ENCODE peak calls at places on chromosomes 7 and 10, in four cellular contexts. A is C1 segment of cervical spinal cord; N is NCI-H69; K is stimulated activated CD8-positive, alpha-beta memory T cell treated with anti-CD3 and anti-CD28 coated beads, Interleukin-4, amount 100 ng/mL, for 48 hours. P is an unnamed sample.

GRCh38 chr10:13505040-13505680 is 23.7 kb downstream of the BEND7 start:
- DNase-seq in A (no peak), N (no peak), K (no peak), P (no peak)

GRCh38 chr10:7193369-7193768 is 217.5 kb downstream of the SFMBT2 start:
- DNase-seq in A (no peak), N (no peak), K (peak; percentile 52), P (no peak)

GRCh38 chr10:44971935-44972792 is 6.4 kb downstream of the DEPP1 start:
- DNase-seq in A (no peak), N (no peak), K (no peak), P (no peak)

GRCh38 chr10:22894714-22895113 is 33.1 kb upstream of the ARMC3 start:
- DNase-seq in A (no peak), N (peak; percentile 68), K (no peak), P (no peak)

GRCh38 chr10:969473-970150 is 18.6 kb upstream of the GTPBP4 start:
- DNase-seq in A (no peak), N (peak; percentile 2), K (no peak), P (no peak)

GRCh38 chr10:71985542-71986250 is 21.5 kb downstream of the CHST3 start:
- DNase-seq in A (no peak), N (no peak), K (no peak), P (no peak)

GRCh38 chr10:124342136-124342820 is 76.4 kb downstream of the OAT start:
- DNase-seq in A (no peak), N (no peak), K (no peak), P (no peak)

GRCh38 chr10:115572740-115573455 is 479.7 kb downstream of the ATRNL1 start:
- DNase-seq in A (no peak), N (peak; percentile 0), K (no peak), P (peak; percentile 3)

GRCh38 chr7:2431260-2431867 is 28.0 kb downstream of the CHST12 start:
- DNase-seq in A (no peak), N (peak; percentile 53), K (peak; percentile 74), P (no peak)

GRCh38 chr10:114518401-114519305 is 114.4 kb upstream of the AFAP1L2 start:
- DNase-seq in A (no peak), N (peak; percentile 51), K (no peak), P (no peak)

GRCh38 chr7:42812779-42813178 is 99.1 kb downstream of the C7orf25 start:
- DNase-seq in A (no peak), N (no peak), K (no peak), P (peak; percentile 16)

GRCh38 chr10:126628746-126629145 is 41.7 kb downstream of the C10orf90 start:
- DNase-seq in A (no peak), N (no peak), K (no peak), P (no peak)

GRCh38 chr7:118626739-118627138 is 402.2 kb downstream of the ANKRD7 start:
- DNase-seq in A (no peak), N (peak; percentile 19), K (no peak), P (no peak)

GRCh38 chr7:125256446-125256845 is 326.8 kb upstream of the POT1 start:
- DNase-seq in A (no peak), N (no peak), K (no peak), P (no peak)

GRCh38 chr10:14507156-14507555 is 176.4 kb upstream of the FRMD4A start:
- DNase-seq in A (no peak), N (peak; percentile 69), K (no peak), P (peak; percentile 95)

GRCh38 chr7:30142710-30143109 is 7.9 kb downstream of the MTURN start:
- DNase-seq in A (no peak), N (peak; percentile 89), K (no peak), P (no peak)